ENCODE peak calls at places on chromosomes 12 and 14, in seven cellular contexts. K is Caco-2, I is osteocyte, O is thoracic aorta, J is A549, S is endothelial cell, Q is HFFc6. R is an unnamed sample.

GRCh38 chr14:38079886-38080285 is 127.8 kb upstream of the SSTR1 start:
- DNase-seq in S (no peak), I (no peak), Q (no peak), K (no peak), J (no peak), O (no peak), R (no peak)

GRCh38 chr12:11732023-11732422 is 82.5 kb downstream of the ETV6 start:
- DNase-seq in O (no peak), S (no peak), I (no peak), Q (no peak), K (no peak), J (no peak), R (no peak)

GRCh38 chr12:40099423-40099853 is 6.4 kb downstream of the SLC2A13 start:
- DNase-seq in Q (no peak), S (no peak), K (no peak), J (peak), O (no peak), I (no peak), R (peak)

GRCh38 chr12:46187023-46187422 is 81.8 kb downstream of the SLC38A1 start:
- DNase-seq in I (no peak), O (no peak), K (no peak), Q (peak), J (no peak), S (no peak), R (no peak)

GRCh38 chr12:67042697-67043131 is 226.4 kb upstream of the CAND1 start:
- DNase-seq in I (no peak), S (no peak), J (peak), Q (no peak), O (no peak), K (no peak), R (peak)

GRCh38 chr12:32305163-32305562 is 94.2 kb upstream of the FGD4 start:
- DNase-seq in J (peak), O (no peak), S (no peak), I (no peak), Q (no peak), K (no peak), R (peak)

GRCh38 chr14:77181603-77182437 is at the start of gene TMEM63C:
- DNase-seq in J (peak), K (peak), Q (no peak), O (no peak), I (peak), S (peak), R (peak)

GRCh38 chr12:124184456-124184855 is 110.4 kb upstream of the RFLNA start:
- DNase-seq in O (no peak), K (no peak), I (no peak), J (no peak), S (no peak), Q (no peak), R (no peak)

GRCh38 chr14:68376067-68376810 is 416.6 kb downstream of the ZFP36L1 start:
- DNase-seq in K (no peak), Q (no peak), O (no peak), I (no peak), J (no peak), S (no peak), R (no peak)

GRCh38 chr12:24728366-24728765 is 220.5 kb downstream of the BCAT1 start:
- DNase-seq in K (no peak), J (peak), I (no peak), S (no peak), O (no peak), Q (peak), R (no peak)

GRCh38 chr14:77046706-77047105 is 18.2 kb upstream of the IRF2BPL start:
- DNase-seq in J (no peak), O (no peak), S (no peak), K (no peak), Q (peak), I (no peak), R (no peak)

GRCh38 chr14:31961881-31962280 is 115.2 kb upstream of the ARHGAP5 start:
- DNase-seq in J (no peak), Q (no peak), I (no peak), K (no peak), S (no peak), O (no peak), R (no peak)

GRCh38 chr12:88998421-88998820 is 353.9 kb downstream of the DUSP6 start:
- DNase-seq in S (no peak), O (no peak), K (no peak), I (no peak), J (no peak), Q (no peak), R (no peak)

GRCh38 chr12:88931598-88931997 is 351.3 kb upstream of the KITLG start:
- DNase-seq in S (no peak), K (peak), Q (no peak), J (no peak), I (no peak), O (no peak), R (no peak)

GRCh38 chr12:121128908-121129704 is 3.6 kb upstream of the P2RX7 start:
- DNase-seq in J (peak), I (no peak), Q (no peak), O (peak), S (peak), K (peak), R (peak)

GRCh38 chr12:120960657-120961056 is 17.7 kb upstream of the HNF1A start:
- DNase-seq in K (no peak), Q (no peak), S (no peak), O (no peak), I (no peak), J (no peak), R (no peak)

GRCh38 chr12:100897240-100897639 is 102.7 kb downstream of the ANO4 start:
- DNase-seq in J (no peak), I (no peak), O (no peak), S (no peak), Q (no peak), K (no peak), R (no peak)

GRCh38 chr14:105290598-105291356 is 10.0 kb downstream of the BRF1 start:
- DNase-seq in I (no peak), O (no peak), S (no peak), K (no peak), J (no peak), Q (no peak), R (no peak)

GRCh38 chr12:53053223-53054111 is 3.6 kb downstream of the TNS2 start:
- DNase-seq in S (peak), K (peak), I (no peak), Q (no peak), J (peak), O (no peak), R (peak)

GRCh38 chr14:96275182-96276112 is 19.4 kb downstream of the BDKRB1 start:
- DNase-seq in J (peak), Q (peak), O (no peak), S (peak), I (peak), K (peak), R (peak)

GRCh38 chr14:104220225-104221070 is 82.1 kb downstream of the KIF26A start:
- DNase-seq in S (no peak), I (no peak), J (no peak), Q (no peak), K (no peak), O (no peak), R (no peak)

GRCh38 chr12:42299392-42300308 is 26.2 kb downstream of the ZCRB1 start:
- DNase-seq in I (no peak), K (no peak), Q (peak), S (no peak), J (peak), O (no peak), R (no peak)

GRCh38 chr12:120013659-120014380 is 24.8 kb downstream of the BICDL1 start:
- DNase-seq in J (peak), O (no peak), K (no peak), Q (no peak), S (no peak), I (no peak), R (peak)

GRCh38 chr12:69999561-69999960 is 174.5 kb downstream of the MYRFL start:
- DNase-seq in J (no peak), K (no peak), I (no peak), Q (no peak), S (no peak), O (no peak), R (no peak)

GRCh38 chr12:93982847-93983315 is 165.5 kb upstream of the PLXNC1 start:
- DNase-seq in K (no peak), I (no peak), S (no peak), O (no peak), Q (peak), J (peak), R (no peak)

GRCh38 chr12:90729741-90730140 is 225.2 kb downstream of the CCER1 start:
- DNase-seq in O (no peak), I (no peak), Q (no peak), S (no peak), K (no peak), J (peak), R (no peak)

GRCh38 chr12:107263980-107264379 is 170.6 kb upstream of the CRY1 start:
- DNase-seq in O (no peak), I (no peak), Q (no peak), K (no peak), S (no peak), J (no peak), R (no peak)

GRCh38 chr14:64855732-64856527 is 23.8 kb downstream of the SPTB start:
- DNase-seq in O (no peak), S (no peak), Q (no peak), J (no peak), K (no peak), I (no peak), R (no peak)

GRCh38 chr12:55728185-55728931 is 451 bp downstream of the CD63 start:
- DNase-seq in Q (peak), J (peak), O (no peak), I (no peak), S (peak), K (peak), R (peak)

DNA sequence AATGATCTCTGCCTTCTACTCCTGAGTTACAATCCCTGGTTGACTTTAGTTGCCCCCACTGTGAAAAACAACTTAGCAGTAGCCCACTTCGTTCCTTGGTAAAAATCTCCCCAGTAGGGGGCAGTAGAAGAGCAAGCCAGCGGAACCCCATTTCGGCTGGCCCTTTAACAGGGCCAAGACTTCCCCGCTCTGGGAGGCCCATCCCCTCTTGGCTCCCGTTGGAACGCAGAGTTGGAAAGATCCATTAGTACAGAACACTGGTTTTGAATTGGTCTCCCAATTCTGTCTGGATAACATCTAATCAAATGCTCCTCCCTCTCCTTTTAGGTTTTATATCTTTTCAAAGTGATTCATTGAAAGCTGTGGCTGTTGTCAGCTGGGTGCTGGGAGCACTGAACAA is 1133.3 kb downstream of the BCL11B start:
- DNase-seq in J (peak), I (no peak), K (no peak), S (peak), O (no peak), Q (no peak), R (peak)
- TF ChIP-seq CTCF in J (peak), I (peak), K (peak), S (peak), O (no peak), Q (peak), R (peak)

GRCh38 chr12:116141110-116141832 is 136.2 kb downstream of the MED13L start:
- DNase-seq in Q (no peak), K (no peak), I (no peak), O (no peak), S (no peak), J (no peak), R (no peak)
- TF ChIP-seq CTCF in Q (peak), K (no peak), I (peak), O (no peak), S (no peak), J (peak), R (no peak)

DNA sequence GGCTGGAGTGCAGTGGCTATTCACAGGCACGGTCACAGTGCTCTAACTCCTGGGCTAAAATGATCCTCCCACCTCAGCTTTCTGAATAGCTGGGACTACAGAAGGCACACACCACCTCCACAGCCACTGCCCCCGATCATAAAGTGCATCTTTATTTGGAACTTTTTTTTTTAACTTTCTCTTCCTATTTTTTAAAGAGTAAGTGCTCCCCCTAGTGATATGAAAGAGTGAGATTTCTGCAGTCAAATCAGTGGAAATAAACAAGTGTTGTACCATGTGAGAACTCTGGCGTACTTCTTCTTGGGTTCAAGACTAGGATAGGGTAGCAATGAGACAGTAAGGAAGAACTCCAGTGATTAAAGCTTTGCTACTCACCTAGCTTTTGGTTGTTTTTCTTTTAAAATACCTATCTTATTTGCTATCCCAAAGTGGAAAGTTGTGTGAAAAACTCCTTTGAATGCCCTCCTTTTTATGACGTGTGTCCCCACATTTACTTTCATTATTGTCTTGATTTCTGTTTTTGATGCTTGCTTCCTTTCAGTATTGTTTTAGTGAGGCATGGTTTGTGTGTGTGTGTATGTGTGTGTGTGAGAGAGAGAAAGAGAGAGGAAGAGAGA is 6.6 kb downstream of the PPP4R4 start:
- DNase-seq in O (no peak), S (no peak), K (no peak), I (no peak), Q (peak), J (peak), R (no peak)
- TF ChIP-seq CTCF in O (peak), S (peak), K (peak), I (peak), Q (peak), J (peak), R (peak)

GRCh38 chr12:37672655-37673260 is 643.8 kb upstream of the ALG10B start:
- DNase-seq in S (no peak), Q (peak), J (peak), I (no peak), K (no peak), O (no peak), R (no peak)
- TF ChIP-seq CTCF in S (peak), Q (peak), J (peak), I (no peak), K (peak), O (no peak), R (no peak)

GRCh38 chr14:35534130-35534883 is at the start of gene INSM2:
- DNase-seq in J (peak), I (no peak), K (no peak), Q (no peak), S (peak), O (no peak), R (peak)
- TF ChIP-seq CTCF in J (peak), I (peak), K (peak), Q (peak), S (no peak), O (no peak), R (no peak)

DNA sequence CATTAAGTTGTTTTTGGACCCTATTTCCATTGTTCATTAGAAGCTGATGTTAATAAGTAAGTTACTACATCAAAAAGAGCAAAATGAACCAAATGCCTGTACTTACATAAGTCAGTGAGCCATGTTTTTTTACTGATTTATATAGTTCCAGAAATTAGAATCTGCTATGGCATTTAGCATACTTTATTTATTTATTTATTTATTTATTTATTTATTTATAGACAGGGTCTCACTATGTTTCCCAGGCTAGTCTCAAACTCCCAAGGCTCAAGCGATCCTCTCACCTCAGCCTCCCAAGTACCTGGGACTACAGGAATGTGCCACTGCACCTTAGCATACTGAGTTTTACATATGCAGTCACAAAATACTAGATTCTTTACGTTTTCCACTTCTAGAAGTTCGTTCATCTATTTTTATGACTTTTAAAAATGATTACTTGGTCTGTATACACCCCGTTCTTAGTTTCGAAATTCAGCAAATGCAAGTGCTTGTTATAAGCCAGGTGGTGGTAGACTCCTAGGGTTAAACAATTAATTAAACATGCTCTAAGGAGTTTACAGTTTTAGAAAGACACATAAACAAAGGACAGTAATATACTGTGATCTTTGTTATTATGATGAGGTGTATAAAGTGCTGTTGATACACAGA is 69.8 kb downstream of the SCFD1 start:
- DNase-seq in O (no peak), I (no peak), S (no peak), K (no peak), Q (no peak), J (no peak), R (no peak)
- TF ChIP-seq CTCF in O (no peak), I (no peak), S (no peak), K (no peak), Q (no peak), J (no peak), R (no peak)